ENCODE peak calls at places on chromosomes 16 and 17, in nine cellular contexts. One of them, this sample, is unnamed.

GRCh38 chr17:44254696-44255095 is 13.2 kb downstream of the SLC4A1 start:
- DNase-seq in NCI-H1092: no peak
- DNase-seq in psoas muscle: no peak
- DNase-seq in NCI-H446: no peak
- DNase-seq in RPMI7951: no peak
- DNase-seq in PC-3: no peak
- DNase-seq in NCI-H1694 treated with DMSO at 0.1 percent for 48 hours: no peak
- DNase-seq in cardiac septum: no peak
- DNase-seq in stimulated activated CD8-positive, alpha-beta memory T cell treated with anti-CD3 and anti-CD28 coated beads, Interleukin-4, amount 100 ng/mL, for 24 hours: no peak
- DNase-seq in this sample: no peak

GRCh38 chr16:3017806-3018506 is at the start of gene CLDN6:
- DNase-seq in stimulated activated CD8-positive, alpha-beta memory T cell treated with anti-CD3 and anti-CD28 coated beads, Interleukin-4, amount 100 ng/mL, for 24 hours: no peak
- DNase-seq in cardiac septum: no peak
- DNase-seq in NCI-H1694 treated with DMSO at 0.1 percent for 48 hours: peak; percentile 21
- DNase-seq in psoas muscle: no peak
- DNase-seq in PC-3: no peak
- DNase-seq in RPMI7951: no peak
- DNase-seq in NCI-H446: no peak
- DNase-seq in NCI-H1092: peak; percentile 45
- DNase-seq in this sample: no peak

GRCh38 chr16:80909720-80910119 is 97.0 kb downstream of the CMC2 start:
- DNase-seq in RPMI7951: no peak
- DNase-seq in stimulated activated CD8-positive, alpha-beta memory T cell treated with anti-CD3 and anti-CD28 coated beads, Interleukin-4, amount 100 ng/mL, for 24 hours: no peak
- DNase-seq in cardiac septum: peak; percentile 35
- DNase-seq in NCI-H1092: no peak
- DNase-seq in PC-3: no peak
- DNase-seq in psoas muscle: no peak
- DNase-seq in NCI-H1694 treated with DMSO at 0.1 percent for 48 hours: no peak
- DNase-seq in NCI-H446: no peak
- DNase-seq in this sample: no peak

GRCh38 chr16:50692999-50693781 is at the start of gene NOD2:
- DNase-seq in PC-3: no peak
- DNase-seq in RPMI7951: no peak
- DNase-seq in NCI-H1694 treated with DMSO at 0.1 percent for 48 hours: no peak
- DNase-seq in cardiac septum: no peak
- DNase-seq in psoas muscle: no peak
- DNase-seq in NCI-H1092: no peak
- DNase-seq in stimulated activated CD8-positive, alpha-beta memory T cell treated with anti-CD3 and anti-CD28 coated beads, Interleukin-4, amount 100 ng/mL, for 24 hours: no peak
- DNase-seq in NCI-H446: no peak
- DNase-seq in this sample: no peak

GRCh38 chr17:53227514-53227913 is 595.2 kb upstream of the KIF2B start:
- DNase-seq in NCI-H1694 treated with DMSO at 0.1 percent for 48 hours: no peak
- DNase-seq in stimulated activated CD8-positive, alpha-beta memory T cell treated with anti-CD3 and anti-CD28 coated beads, Interleukin-4, amount 100 ng/mL, for 24 hours: no peak
- DNase-seq in psoas muscle: no peak
- DNase-seq in NCI-H446: no peak
- DNase-seq in cardiac septum: no peak
- DNase-seq in PC-3: no peak
- DNase-seq in RPMI7951: no peak
- DNase-seq in NCI-H1092: no peak
- DNase-seq in this sample: no peak

GRCh38 chr16:20906871-20907255 is 6.3 kb downstream of the LYRM1 start:
- DNase-seq in cardiac septum: no peak
- DNase-seq in psoas muscle: no peak
- DNase-seq in stimulated activated CD8-positive, alpha-beta memory T cell treated with anti-CD3 and anti-CD28 coated beads, Interleukin-4, amount 100 ng/mL, for 24 hours: no peak
- DNase-seq in NCI-H1694 treated with DMSO at 0.1 percent for 48 hours: no peak
- DNase-seq in PC-3: no peak
- DNase-seq in RPMI7951: no peak
- DNase-seq in NCI-H446: no peak
- DNase-seq in NCI-H1092: no peak
- DNase-seq in this sample: no peak

GRCh38 chr17:33745047-33745783 is 452.1 kb upstream of the ASIC2 start:
- DNase-seq in cardiac septum: no peak
- DNase-seq in stimulated activated CD8-positive, alpha-beta memory T cell treated with anti-CD3 and anti-CD28 coated beads, Interleukin-4, amount 100 ng/mL, for 24 hours: no peak
- DNase-seq in NCI-H1092: no peak
- DNase-seq in PC-3: no peak
- DNase-seq in psoas muscle: no peak
- DNase-seq in NCI-H1694 treated with DMSO at 0.1 percent for 48 hours: no peak
- DNase-seq in RPMI7951: no peak
- DNase-seq in NCI-H446: no peak
- DNase-seq in this sample: no peak

GRCh38 chr16:4833584-4833983 is 13.5 kb downstream of the GLYR1 start:
- DNase-seq in psoas muscle: no peak
- DNase-seq in PC-3: no peak
- DNase-seq in NCI-H1694 treated with DMSO at 0.1 percent for 48 hours: no peak
- DNase-seq in NCI-H446: no peak
- DNase-seq in RPMI7951: no peak
- DNase-seq in cardiac septum: no peak
- DNase-seq in stimulated activated CD8-positive, alpha-beta memory T cell treated with anti-CD3 and anti-CD28 coated beads, Interleukin-4, amount 100 ng/mL, for 24 hours: no peak
- DNase-seq in NCI-H1092: no peak
- DNase-seq in this sample: no peak

GRCh38 chr16:88430524-88431446 is 22.3 kb upstream of the ZFPM1 start:
- DNase-seq in RPMI7951: no peak
- DNase-seq in NCI-H1694 treated with DMSO at 0.1 percent for 48 hours: no peak
- DNase-seq in stimulated activated CD8-positive, alpha-beta memory T cell treated with anti-CD3 and anti-CD28 coated beads, Interleukin-4, amount 100 ng/mL, for 24 hours: peak; percentile 19
- DNase-seq in psoas muscle: no peak
- DNase-seq in cardiac septum: no peak
- DNase-seq in NCI-H1092: no peak
- DNase-seq in PC-3: no peak
- DNase-seq in NCI-H446: no peak
- DNase-seq in this sample: no peak

GRCh38 chr17:81987161-81987770 is 9.8 kb downstream of the ASPSCR1 start:
- DNase-seq in psoas muscle: peak; percentile 44
- DNase-seq in PC-3: no peak
- DNase-seq in stimulated activated CD8-positive, alpha-beta memory T cell treated with anti-CD3 and anti-CD28 coated beads, Interleukin-4, amount 100 ng/mL, for 24 hours: no peak
- DNase-seq in cardiac septum: no peak
- DNase-seq in NCI-H1092: no peak
- DNase-seq in NCI-H1694 treated with DMSO at 0.1 percent for 48 hours: no peak
- DNase-seq in NCI-H446: no peak
- DNase-seq in RPMI7951: no peak
- DNase-seq in this sample: no peak

GRCh38 chr16:66961065-66961744 is at the start of gene CES3:
- DNase-seq in RPMI7951: peak; percentile 63
- DNase-seq in psoas muscle: peak; percentile 72
- DNase-seq in cardiac septum: no peak
- DNase-seq in stimulated activated CD8-positive, alpha-beta memory T cell treated with anti-CD3 and anti-CD28 coated beads, Interleukin-4, amount 100 ng/mL, for 24 hours: peak; percentile 42
- DNase-seq in NCI-H1092: peak; percentile 59
- DNase-seq in NCI-H1694 treated with DMSO at 0.1 percent for 48 hours: peak; percentile 88
- DNase-seq in NCI-H446: peak; percentile 52
- DNase-seq in PC-3: peak; percentile 73
- DNase-seq in this sample: no peak

GRCh38 chr17:40931311-40931710 is 6.1 kb downstream of the KRT23 start:
- DNase-seq in stimulated activated CD8-positive, alpha-beta memory T cell treated with anti-CD3 and anti-CD28 coated beads, Interleukin-4, amount 100 ng/mL, for 24 hours: no peak
- DNase-seq in NCI-H1092: no peak
- DNase-seq in RPMI7951: no peak
- DNase-seq in cardiac septum: no peak
- DNase-seq in psoas muscle: no peak
- DNase-seq in NCI-H1694 treated with DMSO at 0.1 percent for 48 hours: no peak
- DNase-seq in NCI-H446: no peak
- DNase-seq in PC-3: no peak
- DNase-seq in this sample: no peak

GRCh38 chr16:16073884-16074781 is 124.7 kb downstream of the ABCC1 start:
- DNase-seq in cardiac septum: no peak
- DNase-seq in stimulated activated CD8-positive, alpha-beta memory T cell treated with anti-CD3 and anti-CD28 coated beads, Interleukin-4, amount 100 ng/mL, for 24 hours: no peak
- DNase-seq in PC-3: no peak
- DNase-seq in RPMI7951: peak; percentile 87
- DNase-seq in NCI-H1694 treated with DMSO at 0.1 percent for 48 hours: no peak
- DNase-seq in NCI-H1092: no peak
- DNase-seq in psoas muscle: no peak
- DNase-seq in NCI-H446: no peak
- DNase-seq in this sample: no peak

GRCh38 chr16:10940501-10941079 is 1.7 kb downstream of the DEXI start:
- DNase-seq in RPMI7951: no peak
- DNase-seq in psoas muscle: peak; percentile 67
- DNase-seq in cardiac septum: peak; percentile 78
- DNase-seq in PC-3: no peak
- DNase-seq in stimulated activated CD8-positive, alpha-beta memory T cell treated with anti-CD3 and anti-CD28 coated beads, Interleukin-4, amount 100 ng/mL, for 24 hours: no peak
- DNase-seq in NCI-H446: no peak
- DNase-seq in NCI-H1694 treated with DMSO at 0.1 percent for 48 hours: no peak
- DNase-seq in NCI-H1092: no peak
- DNase-seq in this sample: no peak

GRCh38 chr17:50339381-50339780 is 6.5 kb upstream of the XYLT2 start:
- DNase-seq in NCI-H446: no peak
- DNase-seq in cardiac septum: no peak
- DNase-seq in psoas muscle: no peak
- DNase-seq in NCI-H1092: no peak
- DNase-seq in NCI-H1694 treated with DMSO at 0.1 percent for 48 hours: no peak
- DNase-seq in PC-3: no peak
- DNase-seq in stimulated activated CD8-positive, alpha-beta memory T cell treated with anti-CD3 and anti-CD28 coated beads, Interleukin-4, amount 100 ng/mL, for 24 hours: no peak
- DNase-seq in RPMI7951: no peak
- DNase-seq in this sample: no peak

GRCh38 chr16:50309527-50310307 is 43.4 kb downstream of the ADCY7 start:
- DNase-seq in NCI-H1092: no peak
- DNase-seq in PC-3: no peak
- DNase-seq in cardiac septum: peak; percentile 71
- DNase-seq in psoas muscle: peak; percentile 51
- DNase-seq in stimulated activated CD8-positive, alpha-beta memory T cell treated with anti-CD3 and anti-CD28 coated beads, Interleukin-4, amount 100 ng/mL, for 24 hours: no peak
- DNase-seq in RPMI7951: no peak
- DNase-seq in NCI-H446: no peak
- DNase-seq in NCI-H1694 treated with DMSO at 0.1 percent for 48 hours: no peak
- DNase-seq in this sample: no peak

GRCh38 chr16:4381072-4381934 is 9.7 kb downstream of the VASN start:
- DNase-seq in psoas muscle: peak; percentile 90
- DNase-seq in NCI-H446: no peak
- DNase-seq in stimulated activated CD8-positive, alpha-beta memory T cell treated with anti-CD3 and anti-CD28 coated beads, Interleukin-4, amount 100 ng/mL, for 24 hours: no peak
- DNase-seq in NCI-H1694 treated with DMSO at 0.1 percent for 48 hours: no peak
- DNase-seq in RPMI7951: no peak
- DNase-seq in PC-3: no peak
- DNase-seq in NCI-H1092: no peak
- DNase-seq in cardiac septum: no peak
- DNase-seq in this sample: no peak

GRCh38 chr16:28592979-28593553 is 3.8 kb downstream of the SULT1A2 start:
- DNase-seq in cardiac septum: no peak
- DNase-seq in stimulated activated CD8-positive, alpha-beta memory T cell treated with anti-CD3 and anti-CD28 coated beads, Interleukin-4, amount 100 ng/mL, for 24 hours: no peak
- DNase-seq in PC-3: no peak
- DNase-seq in NCI-H446: no peak
- DNase-seq in RPMI7951: no peak
- DNase-seq in NCI-H1694 treated with DMSO at 0.1 percent for 48 hours: no peak
- DNase-seq in psoas muscle: no peak
- DNase-seq in NCI-H1092: no peak
- DNase-seq in this sample: no peak

GRCh38 chr17:77733576-77734296 is 224.8 kb upstream of the TNRC6C start:
- DNase-seq in PC-3: no peak
- DNase-seq in NCI-H1092: no peak
- DNase-seq in NCI-H1694 treated with DMSO at 0.1 percent for 48 hours: no peak
- DNase-seq in NCI-H446: no peak
- DNase-seq in RPMI7951: no peak
- DNase-seq in cardiac septum: no peak
- DNase-seq in stimulated activated CD8-positive, alpha-beta memory T cell treated with anti-CD3 and anti-CD28 coated beads, Interleukin-4, amount 100 ng/mL, for 24 hours: no peak
- DNase-seq in psoas muscle: no peak
- DNase-seq in this sample: no peak

GRCh38 chr16:19639986-19640421 is 78.0 kb downstream of the KNOP1 start:
- DNase-seq in RPMI7951: no peak
- DNase-seq in PC-3: no peak
- DNase-seq in psoas muscle: no peak
- DNase-seq in NCI-H1092: no peak
- DNase-seq in NCI-H446: no peak
- DNase-seq in NCI-H1694 treated with DMSO at 0.1 percent for 48 hours: no peak
- DNase-seq in stimulated activated CD8-positive, alpha-beta memory T cell treated with anti-CD3 and anti-CD28 coated beads, Interleukin-4, amount 100 ng/mL, for 24 hours: no peak
- DNase-seq in cardiac septum: no peak
- DNase-seq in this sample: no peak